ENCODE peak calls at places on chromosomes 4 and X, in nine cellular contexts. Q is AG09309; C is activated naive CD4-positive, alpha-beta T cell; J is AG10803; N is stimulated activated CD4-positive, alpha-beta T cell treated with anti-CD3 and anti-CD28 coated beads, Interleukin-1b, Interleukin-23, amount 100 ng/mL, for 24 hours; F is GM12864; E is ascending aorta; O is brain microvascular endothelial cell; B is RKO. V is an unnamed sample.

GRCh38 chr4:10576236-10576635 is 108.3 kb downstream of the CLNK start:
- DNase-seq in Q (no peak), C (no peak), J (no peak), N (no peak), F (no peak), E (no peak), O (no peak), B (no peak), V (no peak)

GRCh38 chr4:59655996-59656395 is 1544.1 kb upstream of the ADGRL3 start:
- DNase-seq in Q (no peak), C (no peak), J (no peak), N (no peak), F (no peak), E (no peak), O (no peak), B (no peak), V (no peak)

GRCh38 chr4:176593943-176594342 is 198.8 kb downstream of the VEGFC start:
- DNase-seq in Q (no peak), C (no peak), J (no peak), N (no peak), F (no peak), E (no peak), O (no peak), B (no peak), V (no peak)

GRCh38 chr4:145216532-145216931 is 36.1 kb upstream of the OTUD4 start:
- DNase-seq in Q (peak), C (no peak), J (peak), N (no peak), F (no peak), E (no peak), O (peak), B (peak), V (no peak)

GRCh38 chrX:153969904-153970397 is 1.7 kb downstream of the HCFC1 start:
- DNase-seq in Q (no peak), C (peak), J (peak), N (no peak), F (no peak), E (no peak), O (no peak), B (peak), V (no peak)

GRCh38 chr4:55080174-55080865 is 45.1 kb downstream of the KDR start:
- DNase-seq in Q (peak), C (no peak), J (peak), N (no peak), F (no peak), E (no peak), O (peak), B (no peak), V (no peak)

GRCh38 chrX:123833387-123833786 is 26.5 kb upstream of the XIAP start:
- DNase-seq in Q (no peak), C (peak), J (no peak), N (no peak), F (no peak), E (no peak), O (peak), B (peak), V (peak)

GRCh38 chr4:8700576-8700975 is 108.0 kb downstream of the CPZ start:
- DNase-seq in Q (no peak), C (no peak), J (no peak), N (no peak), F (no peak), E (no peak), O (no peak), B (no peak), V (no peak)

GRCh38 chr4:77852892-77853495 is 9.6 kb upstream of the MRPL1 start:
- DNase-seq in Q (no peak), C (peak), J (no peak), N (no peak), F (peak), E (no peak), O (no peak), B (no peak), V (peak)

GRCh38 chrX:154486052-154486395 is 391 bp downstream of the UBL4A start:
- DNase-seq in Q (no peak), C (no peak), J (no peak), N (no peak), F (no peak), E (no peak), O (no peak), B (no peak), V (peak)

GRCh38 chrX:24498181-24498580 is 33.1 kb downstream of the PDK3 start:
- DNase-seq in Q (no peak), C (no peak), J (peak), N (no peak), F (no peak), E (no peak), O (peak), B (peak), V (no peak)

V was measured in T-helper 1 cell.